ENCODE peak calls at places on chromosomes 13 and 19, in nine cellular contexts. V, C, Y, R, M, W, E, L and A are unnamed samples.

GRCh38 chr19:16180611-16181010 is 4.6 kb upstream of the FAM32A start:
- DNase-seq in V (no peak), C (no peak), Y (no peak), R (peak), M (peak), W (no peak), E (no peak), L (no peak), A (no peak)

GRCh38 chr13:110017379-110017778 is 231.0 kb upstream of the IRS2 start:
- DNase-seq in V (no peak), C (no peak), Y (no peak), R (peak), M (peak), W (peak), E (no peak), L (peak), A (no peak)

GRCh38 chr13:108549989-108550388 is 79.4 kb upstream of the MYO16 start:
- DNase-seq in V (no peak), C (no peak), Y (no peak), R (no peak), M (no peak), W (no peak), E (no peak), L (no peak), A (no peak)

GRCh38 chr19:45396389-45397260 is 8.2 kb downstream of the PPP1R13L start:
- DNase-seq in V (no peak), C (no peak), Y (no peak), R (no peak), M (no peak), W (no peak), E (no peak), L (no peak), A (no peak)

GRCh38 chr19:535017-535835 is 3.7 kb downstream of the CDC34 start:
- DNase-seq in V (no peak), C (peak), Y (no peak), R (no peak), M (no peak), W (no peak), E (no peak), L (peak), A (peak)

GRCh38 chr13:110416131-110416584 is 109.1 kb downstream of the COL4A2 start:
- DNase-seq in V (no peak), C (no peak), Y (no peak), R (no peak), M (no peak), W (no peak), E (no peak), L (no peak), A (no peak)

GRCh38 chr19:13849277-13849676 is 27.7 kb upstream of the NANOS3 start:
- DNase-seq in V (no peak), C (no peak), Y (no peak), R (no peak), M (no peak), W (no peak), E (no peak), L (no peak), A (no peak)

GRCh38 chr13:27573265-27573664 is 47.1 kb downstream of the LNX2 start:
- DNase-seq in V (no peak), C (no peak), Y (no peak), R (peak), M (no peak), W (no peak), E (no peak), L (no peak), A (no peak)

GRCh38 chr13:58300224-58300623 is 668.7 kb downstream of the PCDH17 start:
- DNase-seq in V (no peak), C (no peak), Y (no peak), R (no peak), M (no peak), W (no peak), E (no peak), L (no peak), A (no peak)

GRCh38 chr13:32600891-32601290 is 14.6 kb downstream of the PDS5B start:
- DNase-seq in V (no peak), C (no peak), Y (no peak), R (no peak), M (no peak), W (no peak), E (no peak), L (no peak), A (no peak)

GRCh38 chr19:30046522-30046921 is 104.5 kb downstream of the URI1 start:
- DNase-seq in V (no peak), C (no peak), Y (no peak), R (peak), M (no peak), W (peak), E (no peak), L (no peak), A (no peak)

GRCh38 chr13:60352644-60353043 is 44.4 kb upstream of the TDRD3 start:
- DNase-seq in V (no peak), C (no peak), Y (no peak), R (no peak), M (no peak), W (no peak), E (no peak), L (no peak), A (no peak)

GRCh38 chr19:12687496-12688196 is at the start of gene GNG14:
- DNase-seq in V (no peak), C (no peak), Y (no peak), R (no peak), M (no peak), W (no peak), E (no peak), L (no peak), A (no peak)